ENCODE peak calls at places on chromosomes 1 and 21, in six cellular contexts. One of them, this sample, is unnamed.

GRCh38 chr1:27868932-27869718 is 3.2 kb upstream of the THEMIS2 start:
- DNase-seq in endothelial cell of umbilical vein: peak; percentile 33
- DNase-seq in H1: no peak
- DNase-seq in HCT116: no peak
- DNase-seq in HepG2: no peak
- DNase-seq in GM12878: peak; percentile 74
- DNase-seq in this sample: no peak

GRCh38 chr1:98057236-98057635 is 136.4 kb upstream of the DPYD start:
- DNase-seq in endothelial cell of umbilical vein: no peak
- DNase-seq in H1: no peak
- DNase-seq in HCT116: no peak
- DNase-seq in HepG2: no peak
- DNase-seq in GM12878: no peak
- DNase-seq in this sample: no peak

GRCh38 chr1:184660462-184661191 is 94.0 kb downstream of the EDEM3 start:
- DNase-seq in endothelial cell of umbilical vein: no peak
- DNase-seq in H1: no peak
- DNase-seq in HCT116: no peak
- DNase-seq in HepG2: no peak
- DNase-seq in GM12878: no peak
- DNase-seq in this sample: no peak

GRCh38 chr1:165696625-165697100 is 1.7 kb downstream of the ALDH9A1 start:
- DNase-seq in endothelial cell of umbilical vein: peak; percentile 46
- DNase-seq in H1: no peak
- DNase-seq in HCT116: no peak
- DNase-seq in HepG2: no peak
- DNase-seq in GM12878: no peak
- DNase-seq in this sample: peak; percentile 90

GRCh38 chr1:225767591-225768540 is 9.8 kb upstream of the SRP9 start:
- DNase-seq in endothelial cell of umbilical vein: peak; percentile 48
- DNase-seq in H1: peak; percentile 46
- DNase-seq in HCT116: no peak
- DNase-seq in HepG2: peak; percentile 94
- DNase-seq in GM12878: no peak
- DNase-seq in this sample: no peak

GRCh38 chr1:2412773-2413494 is 570 bp upstream of the PEX10 start:
- DNase-seq in endothelial cell of umbilical vein: no peak
- DNase-seq in H1: no peak
- DNase-seq in HCT116: no peak
- DNase-seq in HepG2: peak; percentile 68
- DNase-seq in GM12878: no peak
- DNase-seq in this sample: no peak

GRCh38 chr1:27622828-27623227 is 12.2 kb downstream of the FGR start:
- DNase-seq in endothelial cell of umbilical vein: no peak
- DNase-seq in H1: no peak
- DNase-seq in HCT116: no peak
- DNase-seq in HepG2: no peak
- DNase-seq in GM12878: no peak
- DNase-seq in this sample: no peak

GRCh38 chr21:32007461-32007860 is 134.6 kb downstream of the HUNK start:
- DNase-seq in endothelial cell of umbilical vein: no peak
- DNase-seq in H1: no peak
- DNase-seq in HCT116: no peak
- DNase-seq in HepG2: no peak
- DNase-seq in GM12878: no peak
- DNase-seq in this sample: no peak

GRCh38 chr1:157399984-157400382 is 152.3 kb downstream of the FCRL5 start:
- DNase-seq in endothelial cell of umbilical vein: no peak
- DNase-seq in H1: no peak
- DNase-seq in HCT116: no peak
- DNase-seq in HepG2: peak; percentile 10
- DNase-seq in GM12878: no peak
- DNase-seq in this sample: no peak

GRCh38 chr1:1914101-1914811 is 804 bp upstream of the CALML6 start:
- DNase-seq in endothelial cell of umbilical vein: no peak
- DNase-seq in H1: no peak
- DNase-seq in HCT116: no peak
- DNase-seq in HepG2: no peak
- DNase-seq in GM12878: no peak
- DNase-seq in this sample: no peak

GRCh38 chr1:232335751-232336274 is 294.1 kb downstream of the SIPA1L2 start:
- DNase-seq in endothelial cell of umbilical vein: no peak
- DNase-seq in H1: no peak
- DNase-seq in HCT116: no peak
- DNase-seq in HepG2: no peak
- DNase-seq in GM12878: no peak
- DNase-seq in this sample: no peak

GRCh38 chr1:96968582-96969378 is 247.2 kb downstream of the PTBP2 start:
- DNase-seq in endothelial cell of umbilical vein: no peak
- DNase-seq in H1: no peak
- DNase-seq in HCT116: no peak
- DNase-seq in HepG2: no peak
- DNase-seq in GM12878: no peak
- DNase-seq in this sample: no peak

GRCh38 chr1:81802601-81803422 is 2.1 kb downstream of the ADGRL2 start:
- DNase-seq in endothelial cell of umbilical vein: peak; percentile 77
- DNase-seq in H1: peak; percentile 70
- DNase-seq in HCT116: no peak
- DNase-seq in HepG2: no peak
- DNase-seq in GM12878: no peak
- DNase-seq in this sample: no peak

GRCh38 chr21:36733857-36734256 is 34.9 kb downstream of the SIM2 start:
- DNase-seq in endothelial cell of umbilical vein: no peak
- DNase-seq in H1: no peak
- DNase-seq in HCT116: no peak
- DNase-seq in HepG2: no peak
- DNase-seq in GM12878: no peak
- DNase-seq in this sample: no peak

GRCh38 chr21:26224351-26224750 is 53.8 kb upstream of the APP start:
- DNase-seq in endothelial cell of umbilical vein: no peak
- DNase-seq in H1: no peak
- DNase-seq in HCT116: no peak
- DNase-seq in HepG2: no peak
- DNase-seq in GM12878: no peak
- DNase-seq in this sample: no peak

GRCh38 chr1:187817782-187818181 is 989.0 kb downstream of the PLA2G4A start:
- DNase-seq in endothelial cell of umbilical vein: no peak
- DNase-seq in H1: no peak
- DNase-seq in HCT116: no peak
- DNase-seq in HepG2: no peak
- DNase-seq in GM12878: no peak
- DNase-seq in this sample: no peak

GRCh38 chr1:226429868-226430715 is 22.2 kb upstream of the PARP1 start:
- DNase-seq in endothelial cell of umbilical vein: no peak
- DNase-seq in H1: no peak
- DNase-seq in HCT116: no peak
- DNase-seq in HepG2: no peak
- DNase-seq in GM12878: no peak
- DNase-seq in this sample: no peak

GRCh38 chr1:180791806-180792205 is 120.9 kb upstream of the KIAA1614 start:
- DNase-seq in endothelial cell of umbilical vein: peak; percentile 24
- DNase-seq in H1: no peak
- DNase-seq in HCT116: no peak
- DNase-seq in HepG2: no peak
- DNase-seq in GM12878: no peak
- DNase-seq in this sample: no peak

GRCh38 chr1:157367091-157367739 is 185.1 kb downstream of the FCRL5 start:
- DNase-seq in endothelial cell of umbilical vein: no peak
- DNase-seq in H1: no peak
- DNase-seq in HCT116: no peak
- DNase-seq in HepG2: no peak
- DNase-seq in GM12878: no peak
- DNase-seq in this sample: no peak

GRCh38 chr1:178282949-178283367 is 189.1 kb downstream of the RASAL2 start:
- DNase-seq in endothelial cell of umbilical vein: peak; percentile 69
- DNase-seq in H1: no peak
- DNase-seq in HCT116: peak; percentile 26
- DNase-seq in HepG2: peak; percentile 25
- DNase-seq in GM12878: no peak
- DNase-seq in this sample: no peak

GRCh38 chr1:65959896-65960295 is 167.2 kb downstream of the PDE4B start:
- DNase-seq in endothelial cell of umbilical vein: peak; percentile 76
- DNase-seq in H1: no peak
- DNase-seq in HCT116: no peak
- DNase-seq in HepG2: no peak
- DNase-seq in GM12878: no peak
- DNase-seq in this sample: no peak

GRCh38 chr21:31371715-31372114 is 27.7 kb upstream of the TIAM1 start:
- DNase-seq in endothelial cell of umbilical vein: no peak
- DNase-seq in H1: no peak
- DNase-seq in HCT116: no peak
- DNase-seq in HepG2: no peak
- DNase-seq in GM12878: no peak
- DNase-seq in this sample: no peak

GRCh38 chr1:57483954-57484353 is 60.1 kb upstream of the DAB1 start:
- DNase-seq in endothelial cell of umbilical vein: no peak
- DNase-seq in H1: no peak
- DNase-seq in HCT116: no peak
- DNase-seq in HepG2: no peak
- DNase-seq in GM12878: no peak
- DNase-seq in this sample: no peak

GRCh38 chr1:34460193-34460592 is 283.5 kb downstream of the C1orf94 start:
- DNase-seq in endothelial cell of umbilical vein: no peak
- DNase-seq in H1: peak; percentile 85
- DNase-seq in HCT116: peak; percentile 47
- DNase-seq in HepG2: peak; percentile 21
- DNase-seq in GM12878: peak; percentile 31
- DNase-seq in this sample: peak; percentile 3

GRCh38 chr1:32470991-32471694 is 6.3 kb downstream of the ZBTB8B start:
- DNase-seq in endothelial cell of umbilical vein: no peak
- DNase-seq in H1: peak; percentile 49
- DNase-seq in HCT116: no peak
- DNase-seq in HepG2: no peak
- DNase-seq in GM12878: no peak
- DNase-seq in this sample: no peak

DNA sequence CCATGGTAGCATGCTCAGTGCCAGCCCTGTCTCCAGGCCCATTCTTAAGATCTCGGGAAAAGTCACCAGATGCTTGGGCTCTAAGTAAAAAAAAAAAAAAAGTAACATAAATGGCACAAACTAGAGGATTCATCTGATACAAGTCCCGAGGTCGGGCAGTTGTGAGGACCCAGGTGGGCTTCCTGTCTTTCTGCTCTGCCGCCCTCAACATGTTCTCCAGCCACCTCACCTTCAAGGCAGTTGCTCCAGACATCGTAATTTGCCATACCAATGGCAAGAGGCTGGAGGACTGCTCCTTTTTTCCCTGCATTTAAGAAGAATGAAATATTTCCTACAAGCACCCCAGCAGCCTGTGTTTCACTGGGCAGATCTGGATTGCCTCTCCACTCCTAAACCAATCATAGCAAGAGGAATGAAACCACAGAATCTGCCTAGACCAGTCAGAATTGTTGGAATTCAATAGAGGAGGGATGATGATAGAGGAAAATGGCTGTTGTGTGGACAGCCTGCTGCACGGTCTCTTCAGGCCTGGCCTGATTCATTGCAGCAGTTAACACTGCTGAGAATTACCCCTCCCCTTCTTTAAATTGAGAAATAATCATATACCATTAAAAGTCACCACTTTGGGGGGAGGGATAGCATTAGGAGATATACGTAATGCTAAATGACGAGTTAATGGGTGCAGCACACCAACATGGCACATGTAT is 5.4 kb downstream of the HMGN2 start:
- DNase-seq in endothelial cell of umbilical vein: no peak
- DNase-seq in H1: no peak
- DNase-seq in HCT116: no peak
- DNase-seq in HepG2: no peak
- DNase-seq in GM12878: no peak
- DNase-seq in this sample: no peak
- TF ChIP-seq POLR2AphosphoS5 in endothelial cell of umbilical vein: peak; percentile 9
- TF ChIP-seq POLR2AphosphoS5 in H1: peak; percentile 86
- TF ChIP-seq POLR2AphosphoS5 in HCT116: no peak
- TF ChIP-seq POLR2AphosphoS5 in HepG2: no peak
- TF ChIP-seq POLR2AphosphoS5 in GM12878: peak; percentile 30
- TF ChIP-seq POLR2AphosphoS5 in this sample: peak; percentile 65

DNA sequence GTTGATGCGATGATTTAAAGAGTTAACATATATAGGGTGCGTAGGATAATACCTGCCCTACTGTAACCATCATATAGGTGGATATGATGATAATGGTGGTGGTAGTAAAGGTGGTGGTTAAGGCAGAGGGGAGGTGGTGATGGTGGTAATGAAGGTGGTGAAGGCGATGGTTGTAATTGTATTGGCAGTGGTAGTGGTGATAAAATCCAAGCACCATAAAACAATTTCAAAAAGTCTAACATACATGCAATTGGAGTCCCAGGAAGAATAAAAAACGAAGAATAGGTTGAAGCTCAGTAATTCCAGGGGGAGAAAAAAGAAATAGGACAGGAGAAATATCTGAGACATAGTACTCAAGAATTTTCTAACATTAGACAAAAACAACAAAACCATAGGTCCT is 27.3 kb upstream of the RAB4A start:
- DNase-seq in endothelial cell of umbilical vein: no peak
- DNase-seq in H1: no peak
- DNase-seq in HCT116: no peak
- DNase-seq in HepG2: no peak
- DNase-seq in GM12878: no peak
- DNase-seq in this sample: no peak
- TF ChIP-seq EZH2 in endothelial cell of umbilical vein: no peak
- TF ChIP-seq EZH2 in H1: no peak
- TF ChIP-seq EZH2 in HCT116: no peak
- TF ChIP-seq EZH2 in HepG2: no peak
- TF ChIP-seq EZH2 in GM12878: no peak
- TF ChIP-seq EZH2 in this sample: no peak

GRCh38 chr1:154420172-154420571 is 15.0 kb downstream of the IL6R start:
- DNase-seq in endothelial cell of umbilical vein: peak; percentile 95
- DNase-seq in H1: no peak
- DNase-seq in HCT116: no peak
- DNase-seq in HepG2: peak; percentile 73
- DNase-seq in GM12878: no peak
- DNase-seq in this sample: no peak
- H3K9ac ChIP-seq in endothelial cell of umbilical vein: peak overlapping the region; percentile 64
- H3K9ac ChIP-seq in H1: no peak overlapping the region
- H3K9ac ChIP-seq in HCT116: peak overlapping the region; percentile 57
- H3K9ac ChIP-seq in HepG2: peak overlapping the region; percentile 67
- H3K9ac ChIP-seq in GM12878: no peak overlapping the region
- H3K9ac ChIP-seq in this sample: no peak overlapping the region

DNA sequence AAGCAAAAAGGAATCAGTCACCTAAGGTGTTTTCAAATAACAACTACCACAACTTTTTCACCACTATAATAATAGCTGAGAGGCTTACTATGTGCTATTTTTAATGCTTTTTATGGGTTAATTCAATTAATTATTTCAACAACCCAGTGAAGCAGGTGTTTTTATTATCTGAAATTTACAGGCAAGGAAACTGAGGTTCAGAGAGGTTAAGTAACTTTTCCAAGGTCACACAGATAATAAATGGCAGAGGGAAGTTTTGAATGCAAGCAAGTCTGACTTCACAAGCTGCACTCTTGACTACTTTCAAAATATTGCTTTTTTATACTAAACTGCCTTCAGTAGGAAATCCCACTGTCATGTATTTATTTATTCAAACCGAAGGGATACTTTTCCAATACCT is 4.2 kb upstream of the TMEM183A start:
- DNase-seq in endothelial cell of umbilical vein: no peak
- DNase-seq in H1: no peak
- DNase-seq in HCT116: no peak
- DNase-seq in HepG2: no peak
- DNase-seq in GM12878: no peak
- DNase-seq in this sample: no peak
- TF ChIP-seq POLR2AphosphoS5 in endothelial cell of umbilical vein: no peak
- TF ChIP-seq POLR2AphosphoS5 in H1: no peak
- TF ChIP-seq POLR2AphosphoS5 in HCT116: no peak
- TF ChIP-seq POLR2AphosphoS5 in HepG2: no peak
- TF ChIP-seq POLR2AphosphoS5 in GM12878: no peak
- TF ChIP-seq POLR2AphosphoS5 in this sample: no peak